ENCODE peak calls at places on chromosomes 13 and 19, in nine cellular contexts. T is HepG2; X is OCI-LY7; N is breast epithelium; V is effector memory CD4-positive, alpha-beta T cell; J is esophagus squamous epithelium; O is aorta; P is thoracic aorta; A is IMR-90. K is an unnamed sample.

GRCh38 chr13:69551193-69551592 is 556.4 kb upstream of the ATXN8OS start:
- DNase-seq in T (no peak), X (no peak), N (no peak), V (no peak), J (no peak), O (no peak), P (no peak), A (no peak), K (no peak)

GRCh38 chr19:45187421-45188100 is 9.0 kb downstream of the BLOC1S3 start:
- DNase-seq in T (peak; percentile 49), X (peak; percentile 83), N (no peak), V (no peak), J (no peak), O (no peak), P (no peak), A (no peak), K (no peak)

GRCh38 chr19:58477130-58477529 is 978 bp downstream of the ZNF446 start:
- DNase-seq in T (no peak), X (no peak), N (no peak), V (no peak), J (no peak), O (no peak), P (no peak), A (no peak), K (no peak)

GRCh38 chr13:49652691-49653305 is 24.5 kb downstream of the ARL11 start:
- DNase-seq in T (peak; percentile 70), X (peak; percentile 63), N (no peak), V (no peak), J (no peak), O (no peak), P (no peak), A (peak; percentile 10), K (no peak)

GRCh38 chr13:43522788-43523187 is 264.0 kb downstream of the ENOX1 start:
- DNase-seq in T (no peak), X (no peak), N (no peak), V (no peak), J (no peak), O (no peak), P (no peak), A (peak; percentile 26), K (no peak)

GRCh38 chr13:75489502-75490263 is 7.7 kb upstream of the TBC1D4 start:
- DNase-seq in T (peak; percentile 46), X (no peak), N (no peak), V (no peak), J (no peak), O (no peak), P (no peak), A (peak; percentile 69), K (no peak)

GRCh38 chr13:71672527-71672926 is 194.5 kb downstream of the DACH1 start:
- DNase-seq in T (no peak), X (no peak), N (no peak), V (no peak), J (no peak), O (no peak), P (no peak), A (peak; percentile 21), K (no peak)

GRCh38 chr19:39308531-39309304 is 11.9 kb downstream of the LRFN1 start:
- DNase-seq in T (no peak), X (no peak), N (no peak), V (no peak), J (no peak), O (no peak), P (no peak), A (no peak), K (no peak)

GRCh38 chr19:57465680-57466381 is 8.9 kb upstream of the VN1R1 start:
- DNase-seq in T (peak; percentile 57), X (peak; percentile 74), N (no peak), V (no peak), J (no peak), O (no peak), P (no peak), A (peak; percentile 24), K (no peak)

GRCh38 chr13:51311271-51311670 is 28.2 kb upstream of the SERPINE3 start:
- DNase-seq in T (no peak), X (no peak), N (no peak), V (no peak), J (no peak), O (no peak), P (no peak), A (no peak), K (no peak)

GRCh38 chr13:38415233-38415632 is 65.6 kb downstream of the UFM1 start:
- DNase-seq in T (no peak), X (peak; percentile 21), N (no peak), V (no peak), J (no peak), O (no peak), P (no peak), A (no peak), K (no peak)

GRCh38 chr19:9877775-9878510 is 42.8 kb downstream of the PIN1 start:
- DNase-seq in T (no peak), X (no peak), N (no peak), V (no peak), J (no peak), O (no peak), P (no peak), A (peak; percentile 70), K (no peak)

GRCh38 chr19:49470615-49470978 is 3.4 kb upstream of the FLT3LG start:
- DNase-seq in T (no peak), X (no peak), N (no peak), V (no peak), J (no peak), O (no peak), P (no peak), A (no peak), K (no peak)

GRCh38 chr13:97185751-97186150 is 36.4 kb upstream of the MBNL2 start:
- DNase-seq in T (no peak), X (no peak), N (no peak), V (no peak), J (no peak), O (no peak), P (no peak), A (no peak), K (no peak)

GRCh38 chr19:19649580-19649995 is 6.1 kb upstream of the GMIP start:
- DNase-seq in T (no peak), X (no peak), N (no peak), V (no peak), J (no peak), O (no peak), P (no peak), A (no peak), K (no peak)

GRCh38 chr19:31085125-31085524 is 264.1 kb downstream of the TSHZ3 start:
- DNase-seq in T (no peak), X (no peak), N (no peak), V (no peak), J (no peak), O (no peak), P (no peak), A (no peak), K (no peak)

GRCh38 chr19:55198651-55199050 is 10.7 kb downstream of the PTPRH start:
- DNase-seq in T (no peak), X (no peak), N (no peak), V (no peak), J (no peak), O (no peak), P (no peak), A (no peak), K (no peak)

GRCh38 chr13:40732658-40733057 is 38.3 kb downstream of the MRPS31 start:
- DNase-seq in T (no peak), X (no peak), N (no peak), V (no peak), J (no peak), O (no peak), P (no peak), A (no peak), K (no peak)

GRCh38 chr13:35475131-35475959 is 1.1 kb downstream of the MAB21L1 start:
- DNase-seq in T (no peak), X (no peak), N (no peak), V (no peak), J (no peak), O (peak; percentile 76), P (no peak), A (peak; percentile 16), K (no peak)

GRCh38 chr19:17946965-17947784 is 14.4 kb downstream of the CCDC124 start:
- DNase-seq in T (peak; percentile 13), X (no peak), N (no peak), V (peak; percentile 22), J (no peak), O (no peak), P (no peak), A (no peak), K (no peak)

GRCh38 chr19:35521124-35521743 is 6.9 kb downstream of the SBSN start:
- DNase-seq in T (no peak), X (no peak), N (no peak), V (no peak), J (no peak), O (no peak), P (no peak), A (no peak), K (no peak)

GRCh38 chr13:112952759-112953541 is 16.1 kb upstream of the MCF2L start:
- DNase-seq in T (peak; percentile 73), X (no peak), N (no peak), V (no peak), J (no peak), O (no peak), P (no peak), A (no peak), K (no peak)

DNA sequence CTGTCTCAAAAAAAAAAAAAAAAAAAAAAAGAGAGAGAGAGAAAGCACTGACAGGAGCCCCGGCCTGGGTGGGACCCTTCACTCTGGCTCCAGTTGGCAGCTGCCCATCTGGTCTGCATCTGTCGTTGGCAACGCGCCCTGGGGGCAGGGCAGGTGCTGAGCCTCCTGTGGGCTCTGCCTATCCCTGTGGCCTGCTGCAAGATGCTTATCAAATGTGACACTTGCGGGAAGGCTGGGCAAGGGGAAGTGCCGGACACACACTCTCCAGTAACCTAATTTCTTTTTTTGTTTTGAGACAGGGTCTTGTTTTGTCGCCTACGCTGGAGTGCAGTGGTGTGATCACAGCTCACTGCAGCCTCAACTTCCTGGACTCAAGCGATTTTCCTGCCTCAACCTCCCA is 10.7 kb upstream of the KPTN start:
- DNase-seq in T (no peak), X (no peak), N (no peak), V (no peak), J (no peak), O (no peak), P (no peak), A (no peak), K (no peak)
- H3K36me3 ChIP-seq in T (peaks cover 16% of the 10 kb centered on the region), X (peaks cover 34% of the 10 kb centered on the region), N (no peaks in the 10 kb centered on the region), V (peaks cover 70% of the 10 kb centered on the region), J (peaks cover 39% of the 10 kb centered on the region), O (peaks cover 2% of the 10 kb centered on the region), P (peaks cover 67% of the 10 kb centered on the region), A (peaks cover 59% of the 10 kb centered on the region), K (peaks cover 2% of the 10 kb centered on the region)

GRCh38 chr19:41319500-41320184 is 9.7 kb downstream of the CCDC97 start:
- DNase-seq in T (no peak), X (no peak), N (no peak), V (no peak), J (no peak), O (no peak), P (no peak), A (no peak), K (no peak)
- H3K36me3 ChIP-seq in T (peaks cover 37% of the 10 kb centered on the region), X (peaks cover 85% of the 10 kb centered on the region), N (no peaks in the 10 kb centered on the region), V (peaks cover 62% of the 10 kb centered on the region), J (peaks cover 36% of the 10 kb centered on the region), O (peaks cover 11% of the 10 kb centered on the region), P (peaks cover 45% of the 10 kb centered on the region), A (peaks cover 53% of the 10 kb centered on the region), K (no peaks in the 10 kb centered on the region)

GRCh38 chr19:5222821-5223321 is 117.7 kb downstream of the PTPRS start:
- DNase-seq in T (no peak), X (no peak), N (no peak), V (no peak), J (no peak), O (no peak), P (no peak), A (no peak), K (no peak)
- H3K36me3 ChIP-seq in T (peaks cover 30% of the 10 kb centered on the region), X (peaks cover 22% of the 10 kb centered on the region), N (no peaks in the 10 kb centered on the region), V (no peaks in the 10 kb centered on the region), J (peaks cover 16% of the 10 kb centered on the region), O (peaks cover 5% of the 10 kb centered on the region), P (peaks cover 53% of the 10 kb centered on the region), A (peaks cover 60% of the 10 kb centered on the region), K (no peaks in the 10 kb centered on the region)

GRCh38 chr19:8614455-8614854 is 3.9 kb upstream of the ADAMTS10 start:
- DNase-seq in T (no peak), X (no peak), N (no peak), V (no peak), J (no peak), O (no peak), P (no peak), A (no peak), K (no peak)
- H3K36me3 ChIP-seq in T (no peaks in the 10 kb centered on the region), X (no peaks in the 10 kb centered on the region), N (no peaks in the 10 kb centered on the region), V (no peaks in the 10 kb centered on the region), J (no peaks in the 10 kb centered on the region), O (no peaks in the 10 kb centered on the region), P (no peaks in the 10 kb centered on the region), A (no peaks in the 10 kb centered on the region), K (no peaks in the 10 kb centered on the region)

K was measured in pancreas.